ENCODE peak calls at places on chromosomes 7 and 10, in seven cellular contexts. P is CD4-positive, alpha-beta T cell; T is transverse colon; C is fibroblast of mammary gland; U is glutamatergic neuron; E is RWPE1; M is left ventricle myocardium inferior. G is an unnamed sample.

GRCh38 chr7:142231716-142232115 is 26.1 kb downstream of the PRSS58 start:
- DNase-seq in C (peak; percentile 2), E (no peak), M (no peak), U (peak; percentile 79), P (no peak), T (no peak), G (no peak)

GRCh38 chr7:22179442-22179879 is 177.5 kb downstream of the RAPGEF5 start:
- DNase-seq in T (no peak), M (no peak), C (no peak), P (no peak), E (no peak), U (no peak), G (no peak)

GRCh38 chr7:94969434-94970084 is 62.2 kb downstream of the PPP1R9A start:
- DNase-seq in P (no peak), C (no peak), M (no peak), E (no peak), U (no peak), T (no peak), G (no peak)

GRCh38 chr10:102645741-102646609 is 1.7 kb downstream of the TRIM8 start:
- DNase-seq in U (peak; percentile 76), M (peak; percentile 89), E (peak; percentile 96), P (peak; percentile 71), C (peak; percentile 99), T (peak; percentile 87), G (peak; percentile 66)

GRCh38 chr7:133382775-133383559 is 130.1 kb downstream of the EXOC4 start:
- DNase-seq in P (no peak), U (no peak), T (no peak), C (no peak), E (no peak), M (no peak), G (no peak)

GRCh38 chr10:71611709-71612422 is 107.7 kb downstream of the C10orf105 start:
- DNase-seq in T (no peak), C (no peak), P (no peak), M (no peak), U (no peak), E (no peak), G (no peak)

GRCh38 chr7:106657085-106657991 is 3.6 kb downstream of the CCDC71L start:
- DNase-seq in T (no peak), E (no peak), P (no peak), M (no peak), U (no peak), C (peak; percentile 32), G (no peak)

GRCh38 chr10:63083904-63084689 is 49.0 kb upstream of the NRBF2 start:
- DNase-seq in M (peak; percentile 29), E (peak; percentile 55), C (peak; percentile 87), U (peak; percentile 24), P (peak; percentile 38), T (peak; percentile 51), G (peak; percentile 37)

GRCh38 chr7:74026406-74027123 is 1.4 kb upstream of the ELN start:
- DNase-seq in T (peak; percentile 79), M (peak; percentile 83), E (peak; percentile 59), P (peak; percentile 69), C (peak; percentile 44), U (peak; percentile 91), G (peak; percentile 63)

GRCh38 chr10:56698506-56698905 is 337.4 kb upstream of the ZWINT start:
- DNase-seq in T (no peak), U (no peak), C (no peak), M (no peak), E (no peak), P (no peak), G (no peak)

GRCh38 chr10:116138897-116139296 is 134.1 kb downstream of the GFRA1 start:
- DNase-seq in P (no peak), C (no peak), M (no peak), T (no peak), U (no peak), E (no peak), G (no peak)

GRCh38 chr10:73043766-73044377 is 52.8 kb downstream of the P4HA1 start:
- DNase-seq in M (no peak), P (no peak), E (no peak), T (no peak), U (no peak), C (no peak), G (no peak)

GRCh38 chr10:72097448-72098300 is 9.3 kb upstream of the SPOCK2 start:
- DNase-seq in U (no peak), E (peak; percentile 55), C (peak; percentile 98), T (no peak), M (no peak), P (no peak), G (no peak)

GRCh38 chr10:95840121-95840520 is 67.7 kb upstream of the CC2D2B start:
- DNase-seq in M (no peak), E (no peak), U (no peak), C (no peak), T (no peak), P (no peak), G (no peak)

DNA sequence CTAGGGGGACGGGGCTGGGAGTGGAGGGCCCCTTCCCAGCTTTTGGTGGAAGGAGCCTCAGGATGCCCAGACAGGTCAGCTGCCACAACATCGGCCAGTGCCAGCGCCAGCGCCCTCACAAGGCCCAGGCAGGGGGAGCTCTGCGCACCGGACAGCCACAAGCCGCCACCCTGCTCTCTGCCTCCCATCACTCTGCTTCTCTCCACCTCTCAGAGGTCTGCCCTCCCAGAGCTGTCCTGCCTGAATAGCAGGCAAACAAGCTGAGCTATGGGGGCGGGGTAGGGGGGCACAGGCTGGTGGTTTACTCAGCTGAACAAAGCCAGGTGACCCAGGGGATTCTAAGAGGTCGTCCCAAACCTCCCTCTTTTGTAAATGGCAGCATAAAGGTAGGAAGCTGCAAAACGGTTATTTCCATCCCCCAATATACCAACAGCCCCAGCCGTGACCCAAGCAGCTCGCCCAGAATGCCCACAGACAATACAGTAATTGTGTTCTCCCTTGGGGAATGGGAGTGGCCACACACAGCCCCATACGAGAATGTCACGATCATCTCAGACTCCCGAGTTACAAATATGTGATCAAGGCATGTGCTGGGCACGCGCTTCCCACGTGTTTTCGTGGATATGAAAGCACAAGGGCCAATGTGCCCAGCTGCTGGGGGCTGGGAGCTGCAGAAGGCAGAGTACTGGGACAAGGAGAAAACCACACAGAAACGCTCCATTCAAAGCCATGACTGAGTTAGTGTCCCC is 19.7 kb downstream of the FAM53B start:
- DNase-seq in P (peak; percentile 30), U (no peak), M (no peak), E (no peak), T (peak; percentile 69), C (no peak), G (no peak)
- TF ChIP-seq CTCF in P (no peak), U (no peak), M (no peak), E (no peak), T (no peak), C (no peak), G (no peak)

GRCh38 chr7:101315336-101315735 is 6.3 kb downstream of the IFT22 start:
- DNase-seq in M (no peak), E (no peak), C (peak; percentile 63), U (peak; percentile 41), P (no peak), T (peak; percentile 46), G (peak; percentile 40)
- TF ChIP-seq CTCF in M (peak; percentile 64), E (peak; percentile 56), C (peak; percentile 75), U (peak; percentile 80), P (peak; percentile 82), T (peak; percentile 64), G (peak; percentile 86)

GRCh38 chr7:55420535-55420934 is 55.4 kb downstream of the LANCL2 start:
- DNase-seq in C (peak; percentile 35), T (no peak), M (no peak), U (no peak), E (no peak), P (no peak), G (no peak)

GRCh38 chr7:55411844-55412243 is 46.7 kb downstream of the LANCL2 start:
- DNase-seq in C (no peak), U (no peak), M (no peak), P (no peak), T (no peak), E (no peak), G (no peak)

GRCh38 chr7:55413442-55413841 is 48.3 kb downstream of the LANCL2 start:
- DNase-seq in P (no peak), E (no peak), M (no peak), C (no peak), U (peak; percentile 47), T (no peak), G (no peak)

GRCh38 chr7:55410641-55411239 is 45.6 kb downstream of the LANCL2 start:
- DNase-seq in C (no peak), E (no peak), T (no peak), M (no peak), P (no peak), U (no peak), G (no peak)

DNA sequence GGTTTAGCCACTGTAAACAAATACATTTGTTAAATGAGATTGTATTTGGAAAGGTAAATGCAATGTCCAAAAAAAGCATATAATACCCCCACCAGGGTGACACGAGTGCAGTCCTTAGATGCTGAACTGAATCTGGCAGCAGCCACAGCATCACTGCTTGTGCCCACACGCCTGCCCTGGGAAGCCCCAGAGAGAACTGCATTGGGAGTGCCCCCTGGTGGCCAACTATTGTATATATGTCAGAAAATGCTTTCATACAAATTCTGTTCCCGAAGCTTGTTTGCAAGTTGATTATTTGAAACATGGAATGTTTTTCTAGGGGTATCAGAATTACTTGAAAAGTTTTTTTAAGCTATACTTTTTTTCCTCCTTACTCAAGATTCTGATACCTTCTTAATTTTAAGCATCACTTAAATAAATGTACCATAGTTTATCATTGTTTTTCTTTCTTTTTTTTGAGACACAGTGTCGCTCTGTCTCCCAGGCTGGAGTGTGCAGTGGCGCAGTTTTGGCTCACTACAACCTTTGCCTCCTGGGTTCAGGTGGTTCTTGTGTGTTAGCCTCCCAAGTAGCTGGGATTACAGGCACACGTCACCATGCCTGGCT is 50.1 kb downstream of the LANCL2 start:
- DNase-seq in M (peak; percentile 68), C (peak; percentile 67), P (peak; percentile 82), T (peak; percentile 82), U (peak; percentile 84), E (peak; percentile 78), G (peak; percentile 81)
- TF ChIP-seq CTCF in M (peak; percentile 85), C (peak; percentile 75), P (peak; percentile 95), T (peak; percentile 83), U (peak; percentile 95), E (peak; percentile 88), G (peak; percentile 94)

GRCh38 chr7:20329389-20330175 is 1.1 kb upstream of the ITGB8 start:
- DNase-seq in T (peak; percentile 71), M (peak; percentile 42), C (peak; percentile 65), E (peak; percentile 68), P (no peak), U (peak; percentile 62), G (no peak)

GRCh38 chr7:20331912-20332317 is 1.2 kb downstream of the ITGB8 start:
- DNase-seq in E (no peak), P (no peak), C (no peak), T (no peak), U (peak; percentile 49), M (no peak), G (no peak)

GRCh38 chr7:20330797-20331230 is at the start of gene ITGB8:
- DNase-seq in M (peak; percentile 31), E (peak; percentile 46), P (no peak), C (no peak), T (no peak), U (no peak), G (no peak)

GRCh38 chr7:20330176-20330796 is 414 bp upstream of the ITGB8 start:
- DNase-seq in T (peak; percentile 83), C (peak; percentile 89), P (no peak), U (peak; percentile 87), E (peak; percentile 82), M (peak; percentile 81), G (no peak)

GRCh38 chr7:20331231-20331880 is 656 bp downstream of the ITGB8 start:
- DNase-seq in T (peak; percentile 57), E (no peak), U (peak; percentile 67), P (no peak), M (peak; percentile 30), C (no peak), G (no peak)
- TF ChIP-seq CTCF in T (no peak), E (no peak), U (peak; percentile 13), P (no peak), M (peak; percentile 11), C (no peak), G (no peak)

G was measured in CD8-positive, alpha-beta T cell.